ENCODE peak calls at places on chromosomes 7 and 10, in five cellular contexts. F is mucosa of descending colon, G is kidney epithelial cell, B is cardiac muscle cell, N is AG04450. V is an unnamed sample.

GRCh38 chr10:100419911-100420449 is 42.8 kb upstream of the WNT8B start:
- DNase-seq in F (no peak), G (no peak), B (no peak), N (no peak), V (no peak)

GRCh38 chr10:7626283-7626682 is 40.5 kb downstream of the ITIH5 start:
- DNase-seq in F (no peak), G (no peak), B (no peak), N (no peak), V (no peak)

GRCh38 chr10:58827381-58827780 is 314.7 kb downstream of the BICC1 start:
- DNase-seq in F (no peak), G (no peak), B (no peak), N (no peak), V (no peak)

GRCh38 chr7:49580000-49580399 is 193.4 kb upstream of the VWC2 start:
- DNase-seq in F (no peak), G (no peak), B (peak), N (no peak), V (peak)

GRCh38 chr7:29040570-29040906 is 82.4 kb upstream of the TRIL start:
- DNase-seq in F (no peak), G (no peak), B (no peak), N (no peak), V (no peak)

GRCh38 chr7:45986355-45987298 is 65.6 kb upstream of the IGFBP3 start:
- DNase-seq in F (no peak), G (no peak), B (no peak), N (no peak), V (no peak)

GRCh38 chr7:133053321-133053891 is 28.5 kb downstream of the CHCHD3 start:
- DNase-seq in F (no peak), G (peak), B (no peak), N (peak), V (no peak)

GRCh38 chr7:1555046-1555812 is 776 bp downstream of the TMEM184A start:
- DNase-seq in F (peak), G (peak), B (peak), N (peak), V (no peak)

GRCh38 chr10:90087197-90088007 is 386.0 kb downstream of the KIF20B start:
- DNase-seq in F (no peak), G (peak), B (no peak), N (no peak), V (no peak)

GRCh38 chr7:27614102-27614501 is 48.6 kb downstream of the HIBADH start:
- DNase-seq in F (no peak), G (no peak), B (no peak), N (no peak), V (no peak)

GRCh38 chr7:50771120-50772002 is 11.3 kb downstream of the GRB10 start:
- DNase-seq in F (no peak), G (no peak), B (no peak), N (no peak), V (no peak)

GRCh38 chr7:114107522-114107921 is 188.7 kb upstream of the PPP1R3A start:
- DNase-seq in F (no peak), G (no peak), B (no peak), N (no peak), V (no peak)

GRCh38 chr7:29086545-29086944 is 59.8 kb downstream of the CPVL start:
- DNase-seq in F (no peak), G (no peak), B (no peak), N (no peak), V (no peak)

GRCh38 chr10:86937502-86938154 is 19.8 kb downstream of the MMRN2 start:
- DNase-seq in F (no peak), G (no peak), B (no peak), N (no peak), V (no peak)

GRCh38 chr7:106112118-106112971 is at the start of gene SYPL1:
- DNase-seq in F (peak), G (peak), B (peak), N (peak), V (peak)
- TF ChIP-seq CTCF in F (no peak), G (no peak), B (no peak), N (no peak), V (no peak)

DNA sequence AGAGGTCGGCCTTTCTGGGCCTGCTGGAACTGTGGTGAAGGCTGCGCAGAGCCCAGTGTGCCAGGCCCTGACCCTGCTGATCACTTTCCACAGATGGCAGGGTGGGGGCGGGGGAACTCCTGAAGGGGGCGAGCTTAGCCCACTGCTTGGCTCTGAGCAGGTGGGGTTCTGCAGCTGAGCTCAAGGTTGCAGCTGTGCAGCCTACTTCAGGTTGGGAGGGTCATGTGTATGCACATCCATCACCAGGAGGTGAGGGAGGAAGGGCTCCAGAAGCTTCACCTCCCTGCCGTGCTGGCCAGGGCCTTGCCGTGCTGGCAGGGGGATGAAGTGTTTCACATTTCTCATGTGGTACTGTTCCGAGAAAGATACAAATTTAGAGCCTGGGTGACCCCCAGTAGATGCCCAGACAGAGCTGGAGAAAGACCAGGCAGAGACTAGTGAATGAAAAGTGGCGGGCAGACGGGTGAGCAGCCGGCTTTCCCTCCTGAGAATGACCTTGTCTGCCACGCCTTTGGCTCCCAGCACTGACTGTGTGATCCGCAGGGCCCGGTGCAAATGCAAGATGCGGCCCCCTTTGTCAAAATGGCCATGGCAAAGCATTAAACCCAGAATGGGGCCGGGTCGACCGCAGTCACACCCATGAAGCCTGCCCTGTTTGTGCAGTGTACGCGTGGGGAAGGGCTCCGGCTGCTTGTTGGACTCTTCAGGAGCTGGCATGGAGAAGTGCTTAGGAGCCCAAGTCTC is 25.2 kb downstream of the FAM241B start:
- DNase-seq in F (no peak), G (no peak), B (no peak), N (no peak), V (no peak)
- TF ChIP-seq CTCF in F (no peak), G (no peak), B (no peak), N (no peak), V (no peak)

DNA sequence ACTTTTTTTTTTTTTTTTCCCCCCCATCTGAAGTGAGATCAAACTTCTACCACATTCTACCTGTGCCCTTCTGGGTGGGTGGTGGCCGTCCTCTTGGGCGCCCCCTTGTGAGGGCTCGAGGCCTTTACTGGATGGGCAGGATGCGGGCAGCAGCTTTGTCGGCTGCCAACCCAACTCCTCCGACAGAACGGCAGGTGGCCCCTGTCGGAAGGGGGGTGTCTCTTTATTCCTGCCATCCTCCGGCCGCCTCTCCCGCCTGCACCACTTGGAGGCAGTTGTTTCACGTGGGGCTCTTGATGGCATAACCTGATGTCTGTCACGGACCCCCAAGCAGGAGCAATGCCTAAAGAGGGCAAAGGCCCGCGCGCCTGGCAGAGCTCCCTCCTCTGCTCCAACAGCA is 31.0 kb downstream of the AMZ1 start:
- DNase-seq in F (no peak), G (no peak), B (peak), N (no peak), V (no peak)
- TF ChIP-seq CTCF in F (no peak), G (peak), B (peak), N (peak), V (no peak)

GRCh38 chr10:25522294-25522693 is 347.5 kb downstream of the GPR158 start:
- DNase-seq in F (no peak), G (no peak), B (no peak), N (no peak), V (no peak)

DNA sequence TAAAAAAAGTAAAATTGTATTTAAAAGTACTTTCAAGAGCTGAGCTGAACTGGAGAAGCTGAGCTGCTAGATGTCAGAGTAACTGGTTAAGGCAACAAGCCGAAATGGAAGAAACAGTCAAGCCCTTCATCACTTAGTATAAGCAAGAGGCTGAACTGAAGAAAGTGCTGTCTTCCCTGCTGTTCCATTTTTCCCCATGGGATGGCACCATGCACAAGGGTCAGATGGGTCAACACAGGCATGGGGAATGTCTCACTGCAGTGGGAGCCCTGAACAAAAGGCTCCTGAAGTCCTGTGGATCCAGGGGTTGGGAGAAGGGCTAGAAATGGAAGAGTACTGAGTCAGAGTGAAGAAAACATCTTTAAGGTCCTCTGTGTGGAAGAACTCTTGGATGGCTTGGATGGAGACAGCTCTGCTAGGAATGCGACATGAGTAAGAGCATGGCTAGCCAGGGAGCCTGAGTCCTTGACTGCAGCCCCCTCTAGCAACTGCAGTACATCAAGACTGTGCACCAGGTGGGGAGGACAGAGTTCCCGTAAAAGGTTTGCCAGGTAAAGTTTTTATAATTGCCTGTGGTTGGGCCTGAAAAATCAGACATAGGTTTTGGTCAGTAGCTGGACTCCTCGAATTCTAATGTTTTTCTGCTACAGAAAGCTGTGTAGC is 348.3 kb downstream of the GPR158 start:
- DNase-seq in F (no peak), G (no peak), B (peak), N (no peak), V (no peak)
- TF ChIP-seq CTCF in F (no peak), G (no peak), B (peak), N (no peak), V (no peak)

V was measured in left lung.